ENCODE peak calls at places on chromosomes 2 and 18, in ten cellular contexts. Q is NCI-H510A treated with DMSO at 0.1 percent for 48 hours, U is mucosa of descending colon, Z is NCI-H1694 treated with DMSO at 0.1 percent for 48 hours, H is pancreas, A is Peyer's patch, T is germinal center, N is iPS DF 6.9, X is type B pancreatic cell, L is A172. J is an unnamed sample.

GRCh38 chr2:240556553-240557100 is 1.2 kb downstream of the ANKMY1 start:
- DNase-seq in Z (peak), X (peak), Q (no peak), T (peak), A (peak), N (no peak), L (no peak), U (peak), H (peak), J (no peak)

GRCh38 chr2:170660406-170660805 is 54.7 kb upstream of the SP5 start:
- DNase-seq in X (no peak), T (no peak), Z (peak), H (no peak), L (no peak), U (no peak), A (no peak), N (no peak), Q (no peak), J (no peak)

GRCh38 chr2:113266431-113266830 is 12.3 kb downstream of the PAX8 start:
- DNase-seq in Z (no peak), L (no peak), Q (no peak), X (no peak), N (no peak), A (no peak), H (no peak), U (no peak), T (no peak), J (no peak)

GRCh38 chr2:120939595-120940318 is 204.1 kb downstream of the GLI2 start:
- DNase-seq in X (no peak), Z (no peak), N (no peak), L (peak), H (no peak), T (no peak), Q (no peak), A (no peak), U (no peak), J (no peak)

GRCh38 chr2:30447149-30448045 is at the start of gene LCLAT1:
- DNase-seq in L (peak), U (peak), Q (peak), A (peak), X (peak), H (peak), N (peak), Z (peak), T (peak), J (peak)

GRCh38 chr2:238970553-238971081 is 122.7 kb downstream of the TWIST2 start:
- DNase-seq in L (peak), T (peak), H (no peak), A (peak), Q (peak), Z (no peak), N (peak), X (no peak), U (peak), J (peak)

GRCh38 chr2:230961091-230961491 is 34.8 kb upstream of the SPATA3 start:
- DNase-seq in Z (no peak), T (no peak), X (no peak), Q (no peak), U (no peak), A (no peak), N (no peak), L (peak), H (no peak), J (no peak)

GRCh38 chr18:48039769-48040215 is 109.3 kb upstream of the SMAD2 start:
- DNase-seq in H (no peak), U (no peak), N (no peak), L (no peak), T (no peak), Q (no peak), Z (no peak), A (no peak), X (no peak), J (no peak)

GRCh38 chr2:182101263-182101662 is 115.6 kb downstream of the PPP1R1C start:
- DNase-seq in T (peak), N (peak), A (no peak), Q (no peak), L (peak), X (no peak), U (no peak), Z (peak), H (no peak), J (no peak)

GRCh38 chr2:9799729-9800632 is 43.3 kb upstream of the TAF1B start:
- DNase-seq in N (peak), H (peak), T (peak), L (peak), A (peak), X (peak), Z (peak), Q (peak), U (peak), J (no peak)

GRCh38 chr2:197958592-197958991 is 154.2 kb downstream of the PLCL1 start:
- DNase-seq in Z (no peak), X (no peak), T (no peak), N (no peak), H (no peak), Q (no peak), A (no peak), U (no peak), L (no peak), J (no peak)